ENCODE peak calls at places on chromosomes 4 and X, in seven cellular contexts. B is cardiac fibroblast, A is progenitor cell of endocrine pancreas, C is H9, N is mesothelial cell of epicardium, U is AG09319, X is WTC11. L is an unnamed sample.

GRCh38 chrX:45767021-45767491 is 566.4 kb upstream of the DIPK2B start:
- DNase-seq in B (peak), A (no peak), C (no peak), N (no peak), U (peak), X (no peak), L (no peak)

GRCh38 chr4:153528705-153529493 is 62.7 kb downstream of the TMEM131L start:
- DNase-seq in B (no peak), A (no peak), C (no peak), N (no peak), U (no peak), X (no peak), L (no peak)

GRCh38 chrX:71996826-71997225 is 86.2 kb downstream of the NHSL2 start:
- DNase-seq in B (peak), A (no peak), C (peak), N (no peak), U (no peak), X (peak), L (peak)

GRCh38 chr4:123661080-123661737 is 264.6 kb downstream of the SPRY1 start:
- DNase-seq in B (peak), A (no peak), C (no peak), N (no peak), U (no peak), X (no peak), L (no peak)

GRCh38 chrX:153639177-153640044 is 7.6 kb upstream of the DUSP9 start:
- DNase-seq in B (no peak), A (no peak), C (peak), N (no peak), U (no peak), X (no peak), L (no peak)

GRCh38 chrX:43745938-43746721 is 90.0 kb downstream of the MAOA start:
- DNase-seq in B (no peak), A (no peak), C (no peak), N (no peak), U (no peak), X (no peak), L (no peak)

GRCh38 chr4:56118055-56118454 is 169.3 kb downstream of the CEP135 start:
- DNase-seq in B (no peak), A (no peak), C (no peak), N (no peak), U (no peak), X (no peak), L (no peak)

GRCh38 chr4:128686032-128686465 is 123.5 kb upstream of the JADE1 start:
- DNase-seq in B (peak), A (no peak), C (no peak), N (no peak), U (no peak), X (no peak), L (no peak)

GRCh38 chr4:169971456-169972015 is 54.7 kb downstream of the MFAP3L start:
- DNase-seq in B (no peak), A (no peak), C (no peak), N (no peak), U (no peak), X (no peak), L (no peak)

GRCh38 chrX:1526565-1526964 is 10.4 kb downstream of the P2RY8 start:
- DNase-seq in B (no peak), A (no peak), C (no peak), N (no peak), U (no peak), X (no peak), L (no peak)

GRCh38 chrX:72021975-72022374 is 109.7 kb downstream of the RTL5 start:
- DNase-seq in B (no peak), A (no peak), C (peak), N (no peak), U (no peak), X (peak), L (peak)

GRCh38 chrX:11085305-11085704 is 25.8 kb upstream of the HCCS start:
- DNase-seq in B (no peak), A (no peak), C (no peak), N (no peak), U (no peak), X (no peak), L (no peak)

GRCh38 chrX:72536542-72536941 is 36.1 kb downstream of the HDAC8 start:
- DNase-seq in B (no peak), A (no peak), C (no peak), N (no peak), U (no peak), X (no peak), L (no peak)

GRCh38 chr4:7773401-7774187 is 166.1 kb downstream of the AFAP1 start:
- DNase-seq in B (no peak), A (no peak), C (no peak), N (no peak), U (no peak), X (no peak), L (no peak)

GRCh38 chr4:154348657-154349056 is 142.9 kb downstream of the DCHS2 start:
- DNase-seq in B (no peak), A (no peak), C (peak), N (no peak), U (no peak), X (peak), L (no peak)

GRCh38 chr4:185504098-185505047 is 30.9 kb downstream of the PDLIM3 start:
- DNase-seq in B (peak), A (no peak), C (no peak), N (no peak), U (no peak), X (no peak), L (no peak)

GRCh38 chrX:70755850-70756249 is 152.7 kb downstream of the TEX11 start:
- DNase-seq in B (no peak), A (no peak), C (peak), N (no peak), U (no peak), X (peak), L (peak)

GRCh38 chr4:37665347-37666009 is 20.7 kb downstream of the RELL1 start:
- DNase-seq in B (no peak), A (no peak), C (no peak), N (no peak), U (no peak), X (no peak), L (no peak)

GRCh38 chrX:23668335-23668734 is 1.0 kb downstream of the PRDX4 start:
- DNase-seq in B (no peak), A (no peak), C (no peak), N (no peak), U (no peak), X (no peak), L (no peak)

GRCh38 chr4:155704841-155705404 is 38.3 kb downstream of the GUCY1A1 start:
- DNase-seq in B (no peak), A (no peak), C (no peak), N (no peak), U (no peak), X (no peak), L (no peak)

GRCh38 chr4:122732329-122733026 is at the start of gene BBS12:
- DNase-seq in B (peak), A (peak), C (peak), N (peak), U (peak), X (peak), L (peak)

GRCh38 chr4:173252024-173252935 is 81.9 kb downstream of the HMGB2 start:
- DNase-seq in B (peak), A (no peak), C (no peak), N (no peak), U (peak), X (peak), L (peak)

GRCh38 chr4:85498068-85498733 is 23.3 kb downstream of the ARHGAP24 start:
- DNase-seq in B (peak), A (no peak), C (no peak), N (no peak), U (no peak), X (no peak), L (no peak)

GRCh38 chr4:38169524-38169923 is 209.3 kb downstream of the PTTG2 start:
- DNase-seq in B (no peak), A (no peak), C (no peak), N (no peak), U (no peak), X (no peak), L (no peak)

GRCh38 chrX:20265221-20265725 is 1.4 kb downstream of the RPS6KA3 start:
- DNase-seq in B (peak), A (peak), C (peak), N (peak), U (peak), X (peak), L (no peak)

GRCh38 chr4:41889328-41889727 is 45.9 kb upstream of the TMEM33 start:
- DNase-seq in B (no peak), A (no peak), C (no peak), N (no peak), U (no peak), X (no peak), L (no peak)

GRCh38 chr4:101600287-101600686 is 190.2 kb upstream of the BANK1 start:
- DNase-seq in B (no peak), A (no peak), C (no peak), N (no peak), U (no peak), X (no peak), L (no peak)

GRCh38 chr4:152935661-152936445 is at the start of gene FHDC1:
- DNase-seq in B (no peak), A (peak), C (peak), N (peak), U (no peak), X (peak), L (no peak)

GRCh38 chr4:152359208-152360044 is 176.5 kb downstream of the FBXW7 start:
- DNase-seq in B (no peak), A (no peak), C (no peak), N (no peak), U (no peak), X (no peak), L (no peak)

GRCh38 chr4:73836373-73837269 is at the start of gene CXCL6:
- DNase-seq in B (peak), A (peak), C (peak), N (peak), U (no peak), X (peak), L (peak)

GRCh38 chrX:150564838-150565237 is 3.6 kb upstream of the MTM1 start:
- DNase-seq in B (no peak), A (no peak), C (no peak), N (no peak), U (no peak), X (no peak), L (no peak)

GRCh38 chrX:8987672-8988250 is 46.2 kb downstream of the FAM9B start:
- DNase-seq in B (no peak), A (no peak), C (no peak), N (no peak), U (no peak), X (no peak), L (no peak)

GRCh38 chr4:24211821-24212220 is 322.0 kb upstream of the PPARGC1A start:
- DNase-seq in B (peak), A (no peak), C (no peak), N (no peak), U (no peak), X (no peak), L (no peak)

DNA sequence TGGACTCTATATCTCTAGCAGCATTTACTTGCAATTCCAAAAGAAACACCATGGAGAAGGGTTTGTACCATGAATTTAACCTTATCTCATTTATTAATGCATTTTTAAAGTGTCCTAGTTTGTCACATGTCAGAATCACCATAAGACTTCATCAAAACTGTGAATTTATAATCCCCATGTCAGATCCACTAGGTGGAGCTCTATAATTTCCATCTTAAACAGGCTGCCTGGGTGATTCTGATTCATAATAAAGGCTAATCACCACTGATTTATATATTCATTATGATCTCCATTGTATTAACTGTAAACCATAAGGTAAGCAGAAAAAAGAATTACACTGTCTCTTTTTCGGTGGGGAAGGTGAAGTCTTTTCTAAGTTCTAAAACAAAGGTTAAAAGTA is 4.0 kb downstream of the TCEAL2 start:
- DNase-seq in B (peak), A (no peak), C (no peak), N (no peak), U (no peak), X (no peak), L (no peak)
- TF ChIP-seq CTCF in B (peak), A (peak), C (peak), N (no peak), U (peak), X (no peak), L (peak)

GRCh38 chr4:40547446-40548132 is 82.1 kb downstream of the RBM47 start:
- DNase-seq in B (no peak), A (no peak), C (no peak), N (no peak), U (no peak), X (no peak), L (no peak)

GRCh38 chr4:40540801-40541200 is 88.9 kb downstream of the RBM47 start:
- DNase-seq in B (no peak), A (no peak), C (no peak), N (no peak), U (no peak), X (no peak), L (no peak)

GRCh38 chr4:40546506-40546905 is 83.2 kb downstream of the RBM47 start:
- DNase-seq in B (no peak), A (no peak), C (no peak), N (no peak), U (no peak), X (no peak), L (no peak)

GRCh38 chr4:40546972-40547371 is 82.7 kb downstream of the RBM47 start:
- DNase-seq in B (no peak), A (no peak), C (no peak), N (no peak), U (no peak), X (no peak), L (no peak)

DNA sequence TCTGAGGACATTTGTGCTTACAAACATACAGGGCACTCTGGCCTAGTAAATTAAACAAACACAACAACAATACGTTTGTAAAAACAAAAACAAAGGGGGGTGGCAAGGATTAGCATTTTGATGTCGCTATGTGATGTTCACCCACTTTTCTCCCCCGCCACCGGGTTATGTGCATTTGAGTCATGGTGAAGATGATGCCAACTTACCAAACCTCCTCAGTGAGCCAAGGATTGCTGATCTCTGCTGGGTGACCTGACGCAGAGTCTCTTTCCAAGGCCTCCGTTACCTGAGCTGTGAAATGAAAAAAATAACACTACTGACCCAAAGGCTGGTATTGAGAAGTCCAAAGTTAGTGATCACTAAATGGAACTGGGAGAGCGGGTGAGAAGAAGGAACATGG is 85.4 kb downstream of the RBM47 start:
- DNase-seq in B (no peak), A (no peak), C (no peak), N (no peak), U (no peak), X (no peak), L (no peak)
- TF ChIP-seq CTCF in B (no peak), A (no peak), C (no peak), N (no peak), U (no peak), X (no peak), L (no peak)

GRCh38 chrX:35826503-35826902 is 28.4 kb downstream of the MAGEB16 start:
- DNase-seq in B (no peak), A (no peak), C (no peak), N (no peak), U (no peak), X (no peak), L (no peak)
- TF ChIP-seq CTCF in B (no peak), A (no peak), C (no peak), N (no peak), U (no peak), X (no peak), L (no peak)

GRCh38 chr4:83040269-83040668 is 5.3 kb downstream of the COPS4 start:
- DNase-seq in B (no peak), A (no peak), C (no peak), N (no peak), U (no peak), X (no peak), L (no peak)
- TF ChIP-seq CTCF in B (no peak), A (no peak), C (peak), N (peak), U (no peak), X (no peak), L (no peak)

GRCh38 chr4:164716901-164717300 is 37.0 kb upstream of the SMIM31 start:
- DNase-seq in B (no peak), A (no peak), C (peak), N (no peak), U (no peak), X (peak), L (no peak)
- TF ChIP-seq CTCF in B (no peak), A (peak), C (peak), N (no peak), U (no peak), X (peak), L (peak)

GRCh38 chr4:2757426-2757825 is 1.3 kb upstream of the TNIP2 start:
- DNase-seq in B (no peak), A (no peak), C (no peak), N (no peak), U (no peak), X (no peak), L (no peak)

GRCh38 chr4:2756691-2757350 is 685 bp upstream of the TNIP2 start:
- DNase-seq in B (no peak), A (no peak), C (no peak), N (no peak), U (no peak), X (no peak), L (no peak)

GRCh38 chr4:2753444-2753843 is 2.7 kb downstream of the TNIP2 start:
- DNase-seq in B (no peak), A (no peak), C (no peak), N (no peak), U (no peak), X (no peak), L (no peak)

GRCh38 chr4:2755821-2756690 is at the start of gene TNIP2:
- DNase-seq in B (peak), A (peak), C (peak), N (peak), U (peak), X (peak), L (peak)

GRCh38 chr4:2754848-2755820 is 1.0 kb downstream of the TNIP2 start:
- DNase-seq in B (no peak), A (no peak), C (no peak), N (no peak), U (no peak), X (no peak), L (no peak)
- TF ChIP-seq CTCF in B (no peak), A (no peak), C (no peak), N (no peak), U (no peak), X (no peak), L (no peak)